ENCODE peak calls at places on chromosomes 11 and 22, in five cellular contexts. One of them, this sample, is unnamed.

GRCh38 chr11:112961751-112962747 is 829 bp downstream of the NCAM1 start:
- DNase-seq in transverse colon: peak
- DNase-seq in uterus: peak
- DNase-seq in HL-60: peak
- DNase-seq in aorta: peak
- DNase-seq in this sample: peak

GRCh38 chr11:124762077-124762623 is at the start of gene ESAM:
- DNase-seq in uterus: no peak
- DNase-seq in transverse colon: peak
- DNase-seq in HL-60: no peak
- DNase-seq in aorta: peak
- DNase-seq in this sample: peak

GRCh38 chr11:35491231-35491871 is 34.1 kb downstream of the PAMR1 start:
- DNase-seq in HL-60: no peak
- DNase-seq in transverse colon: no peak
- DNase-seq in aorta: no peak
- DNase-seq in uterus: no peak
- DNase-seq in this sample: no peak

GRCh38 chr11:129728571-129728970 is 87.1 kb upstream of the TMEM45B start:
- DNase-seq in aorta: no peak
- DNase-seq in HL-60: no peak
- DNase-seq in uterus: no peak
- DNase-seq in transverse colon: no peak
- DNase-seq in this sample: no peak

GRCh38 chr11:96051820-96052219 is 127.9 kb upstream of the MTMR2 start:
- DNase-seq in uterus: no peak
- DNase-seq in aorta: no peak
- DNase-seq in HL-60: no peak
- DNase-seq in transverse colon: no peak
- DNase-seq in this sample: no peak

GRCh38 chr11:27282141-27282590 is 80.8 kb downstream of the CCDC34 start:
- DNase-seq in transverse colon: no peak
- DNase-seq in aorta: peak
- DNase-seq in uterus: peak
- DNase-seq in HL-60: no peak
- DNase-seq in this sample: no peak

GRCh38 chr11:19193916-19194315 is 7.9 kb downstream of the CSRP3 start:
- DNase-seq in transverse colon: no peak
- DNase-seq in HL-60: no peak
- DNase-seq in uterus: no peak
- DNase-seq in aorta: no peak
- DNase-seq in this sample: no peak

GRCh38 chr11:3834349-3835099 is 6.2 kb downstream of the RHOG start:
- DNase-seq in aorta: peak
- DNase-seq in HL-60: peak
- DNase-seq in uterus: no peak
- DNase-seq in transverse colon: peak
- DNase-seq in this sample: peak

GRCh38 chr11:61747389-61748285 is 4.8 kb upstream of the MYRF start:
- DNase-seq in uterus: peak
- DNase-seq in transverse colon: peak
- DNase-seq in HL-60: peak
- DNase-seq in aorta: peak
- DNase-seq in this sample: peak

GRCh38 chr22:44685384-44686056 is 16.5 kb upstream of the PRR5 start:
- DNase-seq in HL-60: no peak
- DNase-seq in aorta: no peak
- DNase-seq in uterus: peak
- DNase-seq in transverse colon: peak
- DNase-seq in this sample: peak

GRCh38 chr22:44224166-44224565 is 43.4 kb downstream of the PARVG start:
- DNase-seq in transverse colon: no peak
- DNase-seq in aorta: peak
- DNase-seq in HL-60: no peak
- DNase-seq in uterus: no peak
- DNase-seq in this sample: no peak

GRCh38 chr11:128929468-128929867 is 13.2 kb downstream of the TP53AIP1 start:
- DNase-seq in uterus: no peak
- DNase-seq in aorta: no peak
- DNase-seq in transverse colon: no peak
- DNase-seq in HL-60: no peak
- DNase-seq in this sample: no peak

GRCh38 chr22:38213319-38214247 is 11.8 kb downstream of the MAFF start:
- DNase-seq in aorta: no peak
- DNase-seq in uterus: no peak
- DNase-seq in HL-60: no peak
- DNase-seq in transverse colon: no peak
- DNase-seq in this sample: no peak

GRCh38 chr22:17836977-17837742 is 62.9 kb upstream of the BID start:
- DNase-seq in HL-60: no peak
- DNase-seq in uterus: peak
- DNase-seq in transverse colon: no peak
- DNase-seq in aorta: peak
- DNase-seq in this sample: no peak

GRCh38 chr11:8081591-8082021 is 595 bp downstream of the TUB start:
- DNase-seq in HL-60: no peak
- DNase-seq in aorta: peak
- DNase-seq in transverse colon: no peak
- DNase-seq in uterus: peak
- DNase-seq in this sample: no peak

GRCh38 chr22:30212363-30212995 is 34.1 kb downstream of the LIF start:
- DNase-seq in aorta: peak
- DNase-seq in uterus: peak
- DNase-seq in transverse colon: peak
- DNase-seq in HL-60: peak
- DNase-seq in this sample: no peak

GRCh38 chr11:118216621-118217526 is 7.9 kb downstream of the JAML start:
- DNase-seq in aorta: no peak
- DNase-seq in HL-60: no peak
- DNase-seq in transverse colon: no peak
- DNase-seq in uterus: no peak
- DNase-seq in this sample: no peak

GRCh38 chr22:46350111-46350510 is 14.6 kb downstream of the TRMU start:
- DNase-seq in transverse colon: no peak
- DNase-seq in uterus: no peak
- DNase-seq in aorta: no peak
- DNase-seq in HL-60: no peak
- DNase-seq in this sample: no peak
- H3K27ac ChIP-seq in transverse colon: no peak
- H3K27ac ChIP-seq in uterus: no peak
- H3K27ac ChIP-seq in aorta: no peak
- H3K27ac ChIP-seq in HL-60: no peak
- H3K27ac ChIP-seq in this sample: no peak

DNA sequence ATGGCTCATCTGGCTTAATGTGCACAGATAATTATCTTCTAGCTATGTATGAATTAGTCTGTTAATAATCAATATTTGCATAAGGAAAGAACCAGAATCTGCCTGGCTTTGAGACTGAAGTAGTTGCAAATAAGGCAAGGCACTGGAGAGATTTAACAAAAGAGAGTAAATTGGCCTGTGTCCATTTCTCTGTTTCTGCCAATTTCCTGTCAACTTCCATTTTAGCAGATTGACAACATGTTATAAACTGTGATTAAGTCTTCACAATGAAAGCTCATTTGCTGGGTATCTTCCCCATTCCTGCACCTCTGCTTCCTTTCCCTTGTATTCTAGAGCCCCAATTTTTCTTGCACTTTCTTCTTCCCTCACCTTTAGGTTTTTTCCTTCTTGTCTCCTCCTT is 5.3 kb upstream of the TMEM123 start:
- DNase-seq in transverse colon: no peak
- DNase-seq in uterus: no peak
- DNase-seq in HL-60: no peak
- DNase-seq in aorta: no peak
- DNase-seq in this sample: no peak
- H3K27ac ChIP-seq in transverse colon: no peak
- H3K27ac ChIP-seq in uterus: no peak
- H3K27ac ChIP-seq in HL-60: no peak
- H3K27ac ChIP-seq in aorta: no peak
- H3K27ac ChIP-seq in this sample: no peak

DNA sequence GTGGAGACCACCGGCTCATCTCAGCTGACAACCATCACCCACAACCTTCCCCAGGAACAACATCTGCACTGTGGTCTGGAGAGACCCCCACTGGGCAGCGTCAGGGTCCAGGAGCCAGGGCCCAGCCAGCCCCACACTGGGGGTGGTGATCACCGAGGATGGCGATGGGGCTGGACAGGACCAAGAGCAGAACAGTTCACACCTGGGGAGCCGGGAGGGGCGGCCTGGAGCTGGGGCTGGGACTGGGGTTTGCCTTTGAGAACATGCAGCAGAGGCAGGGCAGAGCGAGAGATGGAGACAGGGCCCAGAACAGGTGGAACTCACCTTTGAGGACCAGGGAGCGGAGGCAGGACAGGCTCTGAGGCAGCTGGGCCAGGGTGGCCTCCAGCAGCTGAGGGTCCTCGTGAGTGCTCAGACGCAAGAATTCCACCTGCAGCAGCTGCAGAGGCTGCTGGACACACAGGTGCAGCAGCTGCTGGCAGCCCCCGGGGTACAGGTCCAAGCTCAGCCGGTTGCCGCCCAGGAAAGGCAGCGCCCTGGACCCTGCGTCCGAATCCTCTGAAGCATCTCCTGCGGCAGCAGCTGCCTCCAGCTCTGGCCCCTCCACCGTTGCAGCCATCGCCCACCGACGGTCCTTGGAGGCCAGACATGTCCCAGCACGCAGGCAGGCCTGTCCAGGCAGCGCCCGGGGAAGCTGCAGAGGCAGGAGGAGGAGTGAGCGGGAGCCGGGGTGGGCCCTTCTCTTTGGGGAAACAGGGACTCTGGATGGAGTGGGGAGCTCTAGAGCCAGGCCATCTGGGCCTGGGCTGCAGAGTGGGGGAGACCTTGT is 1.0 kb downstream of the PIDD1 start:
- DNase-seq in HL-60: no peak
- DNase-seq in aorta: no peak
- DNase-seq in transverse colon: no peak
- DNase-seq in uterus: no peak
- DNase-seq in this sample: no peak
- H3K27ac ChIP-seq in HL-60: peak
- H3K27ac ChIP-seq in aorta: no peak
- H3K27ac ChIP-seq in transverse colon: peak
- H3K27ac ChIP-seq in uterus: peak
- H3K27ac ChIP-seq in this sample: peak

DNA sequence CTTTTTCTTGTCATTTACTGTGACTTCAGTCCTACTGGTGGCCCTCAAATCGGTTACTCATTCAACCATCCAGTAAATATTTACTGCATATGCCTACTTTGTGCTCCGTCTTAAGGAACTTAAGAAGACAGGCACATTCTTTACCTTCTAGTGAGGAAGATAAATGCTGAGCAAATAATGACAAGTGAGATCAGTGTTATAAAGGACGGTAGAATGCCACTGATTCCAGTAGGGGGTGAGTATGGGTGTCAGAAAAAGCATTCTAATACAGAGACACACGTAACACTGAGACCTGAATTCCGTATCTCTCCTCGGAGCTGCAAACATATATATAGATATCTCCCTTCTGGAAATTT is 1.6 kb downstream of the ANKRD42 start:
- DNase-seq in uterus: no peak
- DNase-seq in HL-60: no peak
- DNase-seq in transverse colon: no peak
- DNase-seq in aorta: no peak
- DNase-seq in this sample: no peak
- H3K27ac ChIP-seq in uterus: peak
- H3K27ac ChIP-seq in HL-60: peak
- H3K27ac ChIP-seq in transverse colon: peak
- H3K27ac ChIP-seq in aorta: peak
- H3K27ac ChIP-seq in this sample: peak

DNA sequence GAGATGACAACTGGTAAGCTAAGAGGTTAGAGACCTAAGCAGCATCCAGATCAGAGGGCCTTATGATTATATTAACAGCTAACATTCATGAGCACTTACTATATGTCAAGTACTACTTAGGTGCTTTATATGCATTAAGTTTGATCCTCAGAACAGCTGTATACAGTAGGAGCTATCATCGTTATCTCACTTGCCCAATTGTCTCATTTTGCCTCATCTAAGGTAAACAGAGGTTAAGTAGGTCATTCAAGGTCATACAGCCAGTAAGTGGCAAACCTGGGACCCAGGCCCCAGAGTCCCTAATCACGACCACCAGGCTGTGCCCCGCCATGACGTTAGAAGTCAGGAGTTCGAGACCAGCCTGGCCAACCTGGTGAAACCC is 4.6 kb upstream of the POLR3H start:
- DNase-seq in HL-60: no peak
- DNase-seq in aorta: no peak
- DNase-seq in uterus: no peak
- DNase-seq in transverse colon: no peak
- DNase-seq in this sample: no peak
- H3K27ac ChIP-seq in HL-60: no peak
- H3K27ac ChIP-seq in aorta: no peak
- H3K27ac ChIP-seq in uterus: no peak
- H3K27ac ChIP-seq in transverse colon: no peak
- H3K27ac ChIP-seq in this sample: no peak

GRCh38 chr11:68549789-68550484 is 89.4 kb downstream of the PPP6R3 start:
- DNase-seq in aorta: no peak
- DNase-seq in HL-60: no peak
- DNase-seq in uterus: no peak
- DNase-seq in transverse colon: no peak
- DNase-seq in this sample: no peak
- H3K27ac ChIP-seq in aorta: no peak
- H3K27ac ChIP-seq in HL-60: peak
- H3K27ac ChIP-seq in uterus: peak
- H3K27ac ChIP-seq in transverse colon: peak
- H3K27ac ChIP-seq in this sample: no peak

DNA sequence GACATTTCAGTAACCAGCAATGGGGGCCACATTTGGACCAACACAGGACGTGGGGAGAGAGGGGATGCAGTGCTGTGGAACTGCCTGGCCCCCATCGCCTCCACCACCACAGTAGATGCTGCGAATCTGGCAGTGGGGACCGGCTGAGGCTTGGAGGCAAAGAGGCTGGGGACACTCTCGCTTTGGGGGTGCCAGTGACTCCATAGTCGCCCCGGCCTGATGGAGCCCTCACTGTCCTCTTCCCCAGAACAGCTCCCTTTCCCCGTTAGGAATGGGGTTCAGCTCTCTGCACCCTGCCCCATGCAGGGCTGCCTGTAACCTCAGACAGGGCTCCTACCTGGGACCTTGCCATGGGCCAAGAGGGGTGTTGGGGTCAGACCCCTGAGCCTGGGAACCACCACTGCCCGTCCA is 1.8 kb upstream of the MUC2 start:
- DNase-seq in transverse colon: no peak
- DNase-seq in aorta: peak
- DNase-seq in uterus: no peak
- DNase-seq in HL-60: no peak
- DNase-seq in this sample: no peak
- H3K27ac ChIP-seq in transverse colon: peak
- H3K27ac ChIP-seq in aorta: no peak
- H3K27ac ChIP-seq in uterus: no peak
- H3K27ac ChIP-seq in HL-60: no peak
- H3K27ac ChIP-seq in this sample: peak

DNA sequence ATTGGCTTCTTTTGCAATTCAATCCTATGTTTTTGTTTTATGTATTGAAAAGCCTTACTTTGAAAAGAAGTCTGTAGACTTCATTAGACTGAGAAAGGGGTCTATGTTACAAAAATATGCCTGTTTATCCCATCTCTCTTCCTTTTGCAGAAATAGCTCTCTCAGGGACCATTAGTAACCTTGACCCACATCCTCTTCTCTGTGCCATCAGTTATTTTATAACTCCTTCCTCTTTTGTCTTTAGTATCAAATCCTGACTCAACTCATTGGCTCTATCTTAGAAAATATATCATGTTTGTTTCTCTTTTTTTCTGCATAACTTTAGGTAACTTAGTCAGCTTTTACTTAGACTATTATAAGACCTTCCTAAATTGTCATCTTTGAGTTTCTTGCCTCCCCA is 20.3 kb downstream of the ZC3H12C start:
- DNase-seq in aorta: no peak
- DNase-seq in transverse colon: no peak
- DNase-seq in uterus: no peak
- DNase-seq in HL-60: no peak
- DNase-seq in this sample: no peak
- H3K27ac ChIP-seq in aorta: no peak
- H3K27ac ChIP-seq in transverse colon: no peak
- H3K27ac ChIP-seq in uterus: no peak
- H3K27ac ChIP-seq in HL-60: no peak
- H3K27ac ChIP-seq in this sample: no peak